ENCODE peak calls at places on chromosomes 6 and 20, in four cellular contexts. G is IMR-90, U is GM12878, S is K562. P is an unnamed sample.
A peak's percentile ranks its signal among the peaks of the same experiment; 100 is the strongest.

GRCh38 chr20:57660510-57661199 is 40.4 kb upstream of the ZBP1 start:
- DNase-seq in G (no peak), U (no peak), S (no peak), P (no peak)

GRCh38 chr6:11732036-11732545 is 46.5 kb downstream of the ADTRP start:
- DNase-seq in S (no peak), G (peak; percentile 12), U (peak; percentile 99), P (no peak)

GRCh38 chr6:53544050-53544499 is 826 bp downstream of the GCLC start:
- DNase-seq in G (peak; percentile 27), S (no peak), U (no peak), P (no peak)

GRCh38 chr6:151289399-151290007 is 49.7 kb downstream of the AKAP12 start:
- DNase-seq in U (no peak), G (no peak), S (no peak), P (no peak)

GRCh38 chr20:50278377-50278683 is 87.7 kb downstream of the CEBPB start:
- DNase-seq in G (no peak), S (no peak), U (no peak), P (no peak)

GRCh38 chr20:14826926-14827325 is 489.5 kb upstream of the FLRT3 start:
- DNase-seq in U (no peak), S (no peak), G (no peak), P (no peak)

GRCh38 chr6:150894191-150894744 is 28.8 kb downstream of the MTHFD1L start:
- DNase-seq in G (no peak), U (no peak), S (no peak), P (no peak)

GRCh38 chr6:112690497-112691202 is 343.5 kb downstream of the RFPL4B start:
- DNase-seq in S (no peak), U (no peak), G (peak; percentile 64), P (no peak)

GRCh38 chr6:19864285-19864684 is 27.1 kb downstream of the ID4 start:
- DNase-seq in S (no peak), U (no peak), G (no peak), P (no peak)

GRCh38 chr6:48027704-48028435 is 83.1 kb downstream of the PTCHD4 start:
- DNase-seq in G (no peak), U (no peak), S (no peak), P (no peak)

GRCh38 chr6:135537782-135538301 is 40.3 kb upstream of the AHI1 start:
- DNase-seq in U (no peak), S (no peak), G (peak; percentile 89), P (peak; percentile 51)

GRCh38 chr6:161295784-161296183 is 21.9 kb upstream of the AGPAT4 start:
- DNase-seq in U (no peak), S (no peak), G (no peak), P (no peak)

GRCh38 chr20:44598413-44599290 is 16.3 kb downstream of the PKIG start:
- DNase-seq in S (no peak), U (no peak), G (no peak), P (peak; percentile 71)

GRCh38 chr6:33080127-33081089 is 4.6 kb downstream of the HLA-DPB1 start:
- DNase-seq in G (peak; percentile 48), U (no peak), S (peak; percentile 38), P (peak; percentile 72)

GRCh38 chr6:34027939-34028441 is 117.9 kb downstream of the GRM4 start:
- DNase-seq in U (no peak), S (no peak), G (no peak), P (no peak)

GRCh38 chr6:42870145-42870936 is 9.1 kb upstream of the RPL7L1 start:
- DNase-seq in S (no peak), G (no peak), U (no peak), P (no peak)

GRCh38 chr6:105432797-105433196 is 29.9 kb upstream of the PREP start:
- DNase-seq in S (no peak), G (peak; percentile 83), U (no peak), P (peak; percentile 81)

GRCh38 chr6:108920751-108921150 is 72.5 kb downstream of the ARMC2 start:
- DNase-seq in U (no peak), G (no peak), S (no peak), P (no peak)

GRCh38 chr6:139655783-139656705 is 281.6 kb upstream of the CITED2 start:
- DNase-seq in U (no peak), G (no peak), S (no peak), P (no peak)

GRCh38 chr6:3407840-3408239 is 49.0 kb downstream of the SLC22A23 start:
- DNase-seq in G (no peak), U (no peak), S (no peak), P (no peak)

GRCh38 chr6:106069478-106069877 is 16.7 kb upstream of the PRDM1 start:
- DNase-seq in S (no peak), U (no peak), G (peak; percentile 92), P (peak; percentile 60)

GRCh38 chr6:113636357-113636824 is 220.8 kb upstream of the MARCKS start:
- DNase-seq in G (peak; percentile 78), U (no peak), S (no peak), P (no peak)

GRCh38 chr6:166553563-166554271 is 32.8 kb downstream of the RAMACL start:
- DNase-seq in S (no peak), G (peak; percentile 94), U (no peak), P (no peak)

GRCh38 chr6:25535302-25536225 is 116.5 kb upstream of the SCGN start:
- DNase-seq in U (no peak), S (no peak), G (no peak), P (no peak)

GRCh38 chr20:20367681-20368413 is at the start of gene INSM1:
- DNase-seq in S (no peak), G (no peak), U (no peak), P (no peak)

GRCh38 chr6:170378502-170378901 is 71.9 kb downstream of the FAM120B start:
- DNase-seq in G (no peak), U (no peak), S (no peak), P (no peak)

GRCh38 chr20:48660788-48661187 is 167.0 kb downstream of the PREX1 start:
- DNase-seq in U (no peak), S (no peak), G (no peak), P (no peak)

GRCh38 chr6:165204807-165205545 is 104.4 kb downstream of the C6orf118 start:
- DNase-seq in S (no peak), U (no peak), G (no peak), P (no peak)

GRCh38 chr6:19478273-19478672 is 358.9 kb upstream of the ID4 start:
- DNase-seq in G (no peak), U (no peak), S (no peak), P (no peak)

GRCh38 chr6:8530775-8531435 is 95.6 kb upstream of the SLC35B3 start:
- DNase-seq in S (no peak), G (no peak), U (no peak), P (no peak)

GRCh38 chr6:53761036-53761435 is 33.8 kb upstream of the LRRC1 start:
- DNase-seq in U (no peak), S (no peak), G (peak; percentile 16), P (no peak)

GRCh38 chr6:29696147-29697129 is 15.5 kb upstream of the ZFP57 start:
- DNase-seq in U (no peak), G (no peak), S (no peak), P (no peak)

GRCh38 chr6:134235937-134236751 is 81.8 kb downstream of the SGK1 start:
- DNase-seq in U (peak; percentile 77), G (peak; percentile 90), S (no peak), P (peak; percentile 67)

GRCh38 chr20:49479785-49480184 is 2.7 kb downstream of the KCNB1 start:
- DNase-seq in S (no peak), G (no peak), U (no peak), P (no peak)

GRCh38 chr6:25165181-25165580 is 114.0 kb upstream of the CARMIL1 start:
- DNase-seq in G (no peak), S (no peak), U (no peak), P (no peak)

GRCh38 chr6:6686748-6687601 is 98.5 kb downstream of the LY86 start:
- DNase-seq in S (peak; percentile 100), G (no peak), U (no peak), P (peak; percentile 96)
- TF ChIP-seq FOS in S (no peak), G (no peak), U (no peak), P (no peak)

GRCh38 chr6:155126727-155127439 is 131.8 kb downstream of the TIAM2 start:
- DNase-seq in S (no peak), U (no peak), G (peak; percentile 80), P (peak; percentile 78)
- H3K4me2 ChIP-seq in S (no peak overlapping the region), U (no peak overlapping the region), G (no peak overlapping the region), P (no peak overlapping the region)

GRCh38 chr6:84432616-84433015 is 205.2 kb upstream of the CEP162 start:
- DNase-seq in U (no peak), G (no peak), S (no peak), P (peak; percentile 26)

GRCh38 chr6:84424956-84425355 is 197.5 kb upstream of the CEP162 start:
- DNase-seq in S (no peak), U (no peak), G (no peak), P (no peak)

GRCh38 chr6:84426002-84426705 is 198.7 kb upstream of the CEP162 start:
- DNase-seq in U (no peak), S (no peak), G (no peak), P (peak; percentile 33)

GRCh38 chr6:84422380-84422968 is 195.0 kb upstream of the CEP162 start:
- DNase-seq in G (peak; percentile 41), U (no peak), S (peak; percentile 55), P (peak; percentile 77)

DNA sequence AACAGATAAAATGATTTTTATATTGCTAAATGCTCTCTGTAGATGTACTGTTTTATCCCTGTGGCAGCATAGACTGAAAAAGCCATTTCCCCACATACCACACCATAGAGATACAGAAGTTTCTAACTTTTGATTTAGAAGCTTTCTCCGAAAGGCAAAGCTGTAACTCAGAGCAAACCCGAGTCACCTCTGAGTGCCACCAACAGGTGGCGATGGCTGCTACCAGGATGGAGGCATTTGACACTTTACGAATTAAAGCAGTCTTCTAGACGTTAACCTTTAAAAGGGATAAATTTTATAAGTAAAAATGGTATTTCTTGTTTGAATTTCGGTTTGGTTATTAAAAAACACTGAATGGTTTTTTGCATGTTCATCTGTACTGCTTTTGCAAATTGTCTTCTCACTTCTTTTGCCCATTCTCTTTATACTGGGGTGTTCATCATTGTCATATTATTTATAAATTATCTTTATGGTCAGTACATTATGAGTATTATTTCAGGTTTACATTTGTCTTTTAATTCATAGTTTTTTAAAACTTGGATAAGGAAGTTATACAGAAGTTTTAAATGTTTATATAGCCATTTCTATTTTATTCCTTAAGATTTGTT is 201.0 kb upstream of the CEP162 start:
- DNase-seq in U (no peak), G (peak; percentile 45), S (peak; percentile 38), P (peak; percentile 82)
- TF ChIP-seq FOS in U (no peak), G (no peak), S (no peak), P (no peak)

DNA sequence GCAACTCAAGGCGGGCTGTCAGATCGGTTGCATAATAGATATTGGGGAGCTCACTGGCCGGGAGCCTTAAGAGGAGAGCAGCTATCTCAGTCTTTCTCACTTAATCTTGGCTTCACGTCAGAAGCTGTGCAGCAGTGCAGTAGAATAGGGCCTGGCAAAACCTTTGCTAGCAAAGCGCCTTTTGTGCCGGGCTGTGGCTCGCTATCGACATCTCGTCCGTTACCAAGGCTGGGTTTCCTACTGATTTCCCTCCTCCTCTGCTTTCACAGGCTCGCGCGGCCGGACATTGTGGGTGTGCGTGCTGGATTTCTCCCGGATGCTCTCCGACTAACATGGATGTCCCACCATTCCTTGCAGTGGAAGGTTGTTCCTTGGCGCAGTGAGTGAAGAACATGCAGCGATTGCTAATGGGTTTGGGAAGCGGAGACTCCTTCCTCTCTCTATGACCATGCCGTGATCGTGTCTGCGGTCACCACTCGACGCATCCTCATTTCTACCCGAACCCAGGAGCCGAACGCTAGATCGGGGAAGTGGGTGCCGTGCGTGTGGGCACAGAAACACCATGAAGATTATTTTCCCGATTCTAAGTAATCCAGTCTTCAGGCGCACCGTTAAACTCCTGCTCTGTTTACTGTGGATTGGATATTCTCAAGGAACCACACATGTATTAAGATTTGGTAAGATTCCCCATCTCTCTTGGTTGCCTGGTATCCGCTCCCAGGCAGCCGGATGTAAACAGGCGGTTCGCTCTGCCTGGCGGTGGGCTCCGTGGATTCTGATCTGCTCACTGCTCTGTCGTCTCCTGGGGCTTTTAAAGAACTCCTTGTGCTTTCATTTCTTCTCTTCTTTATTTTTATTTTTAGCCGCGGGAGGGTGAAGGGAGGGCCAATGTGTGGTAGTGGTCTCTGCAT is 5.5 kb downstream of the GRIK2 start:
- DNase-seq in G (peak; percentile 37), U (no peak), S (no peak), P (no peak)
- H3K4me2 ChIP-seq in G (peak overlapping the region; percentile 91), U (no peak overlapping the region), S (no peak overlapping the region), P (no peak overlapping the region)